ENCODE peak calls at places on chromosomes 3 and 15, in six cellular contexts. L is stimulated activated CD8-positive, alpha-beta memory T cell treated with anti-CD3 and anti-CD28 coated beads, Interleukin-4, amount 100 ng/mL, for 4 hours; O is NCI-H510A treated with DMSO at 0.1 percent for 48 hours; H is skeletal muscle cell; R is left cardiac atrium; D is adrenal gland. W is an unnamed sample.
A peak's percentile ranks its signal among the peaks of the same experiment; 100 is the strongest.

GRCh38 chr3:73036694-73037368 is 24.6 kb upstream of the EBLN2 start:
- DNase-seq in L (no peak), O (no peak), H (no peak), R (no peak), D (no peak), W (no peak)

GRCh38 chr3:35335703-35336102 is 303.6 kb upstream of the ARPP21 start:
- DNase-seq in L (no peak), O (no peak), H (no peak), R (no peak), D (no peak), W (no peak)

GRCh38 chr3:23810342-23811116 is 4.8 kb downstream of the UBE2E1 start:
- DNase-seq in L (no peak), O (no peak), H (no peak), R (peak; percentile 65), D (peak; percentile 64), W (no peak)

GRCh38 chr3:50299929-50300680 is 900 bp upstream of the HYAL3 start:
- DNase-seq in L (no peak), O (no peak), H (peak; percentile 13), R (no peak), D (no peak), W (no peak)

GRCh38 chr3:44000586-44000985 is 241.1 kb upstream of the TOPAZ1 start:
- DNase-seq in L (no peak), O (peak; percentile 11), H (no peak), R (no peak), D (no peak), W (no peak)

GRCh38 chr15:55942332-55942731 is 51.1 kb downstream of the NEDD4 start:
- DNase-seq in L (no peak), O (no peak), H (no peak), R (no peak), D (no peak), W (no peak)

GRCh38 chr3:107216711-107217110 is 160.5 kb upstream of the CCDC54 start:
- DNase-seq in L (no peak), O (no peak), H (peak; percentile 94), R (peak; percentile 44), D (peak; percentile 36), W (no peak)

GRCh38 chr15:69482686-69483256 is 30.2 kb downstream of the RPLP1 start:
- DNase-seq in L (no peak), O (peak; percentile 53), H (no peak), R (no peak), D (no peak), W (no peak)

GRCh38 chr15:91522609-91523332 is 330.7 kb upstream of the SLCO3A1 start:
- DNase-seq in L (no peak), O (no peak), H (no peak), R (no peak), D (no peak), W (peak; percentile 41)

GRCh38 chr3:39196034-39196433 is 3.6 kb upstream of the XIRP1 start:
- DNase-seq in L (no peak), O (no peak), H (no peak), R (no peak), D (no peak), W (no peak)